ENCODE peak calls at places on chromosomes 1 and 21, in nine cellular contexts. J is foreskin fibroblast, K is PC-9, C is tibial nerve, D is A549, F is bronchial epithelial cell, H is kidney epithelial cell, I is ovary, Y is Calu3. E is an unnamed sample.

GRCh38 chr21:45113543-45113942 is 39.2 kb downstream of the ADARB1 start:
- DNase-seq in J (no peak), K (no peak), C (no peak), D (no peak), F (no peak), H (no peak), I (no peak), Y (no peak), E (no peak)

GRCh38 chr1:162905759-162906158 is 44.8 kb upstream of the CCDC190 start:
- DNase-seq in J (peak), K (no peak), C (no peak), D (peak), F (peak), H (peak), I (no peak), Y (no peak), E (no peak)

GRCh38 chr1:1052003-1052840 is 21.9 kb downstream of the RNF223 start:
- DNase-seq in J (no peak), K (no peak), C (no peak), D (no peak), F (no peak), H (no peak), I (no peak), Y (no peak), E (no peak)

GRCh38 chr1:232473319-232473718 is 156.6 kb downstream of the SIPA1L2 start:
- DNase-seq in J (peak), K (no peak), C (no peak), D (peak), F (no peak), H (no peak), I (peak), Y (no peak), E (no peak)

GRCh38 chr1:38085666-38086305 is 39.2 kb upstream of the POU3F1 start:
- DNase-seq in J (no peak), K (no peak), C (no peak), D (no peak), F (no peak), H (no peak), I (no peak), Y (no peak), E (no peak)

GRCh38 chr1:29711582-29712274 is 475.4 kb downstream of the PTPRU start:
- DNase-seq in J (peak), K (no peak), C (no peak), D (no peak), F (peak), H (peak), I (no peak), Y (no peak), E (no peak)

GRCh38 chr1:145977486-145978476 is 13.3 kb downstream of the POLR3GL start:
- DNase-seq in J (peak), K (peak), C (peak), D (peak), F (peak), H (no peak), I (peak), Y (peak), E (no peak)

GRCh38 chr1:56831874-56832693 is 12.9 kb upstream of the FYB2 start:
- DNase-seq in J (peak), K (peak), C (no peak), D (peak), F (peak), H (peak), I (peak), Y (peak), E (peak)

GRCh38 chr1:199173356-199173755 is 534.5 kb downstream of the PTPRC start:
- DNase-seq in J (peak), K (no peak), C (no peak), D (no peak), F (peak), H (no peak), I (no peak), Y (no peak), E (no peak)

GRCh38 chr1:242842094-242842493 is 317.6 kb upstream of the PLD5 start:
- DNase-seq in J (no peak), K (no peak), C (no peak), D (no peak), F (no peak), H (no peak), I (no peak), Y (no peak), E (no peak)

GRCh38 chr1:150552692-150553278 is 3.6 kb downstream of the ADAMTSL4 start:
- DNase-seq in J (no peak), K (no peak), C (no peak), D (no peak), F (no peak), H (no peak), I (peak), Y (no peak), E (no peak)

GRCh38 chr1:29585656-29586055 is 349.3 kb downstream of the PTPRU start:
- DNase-seq in J (no peak), K (no peak), C (no peak), D (no peak), F (no peak), H (no peak), I (no peak), Y (no peak), E (no peak)

GRCh38 chr1:32933742-32934322 is 30.8 kb downstream of the RNF19B start:
- DNase-seq in J (peak), K (peak), C (no peak), D (peak), F (peak), H (no peak), I (no peak), Y (peak), E (no peak)

GRCh38 chr1:168225476-168226190 is at the start of gene SFT2D2:
- DNase-seq in J (peak), K (peak), C (peak), D (peak), F (peak), H (no peak), I (peak), Y (peak), E (no peak)

GRCh38 chr1:220874201-220874655 is 5.0 kb upstream of the HLX start:
- DNase-seq in J (peak), K (peak), C (no peak), D (peak), F (peak), H (no peak), I (no peak), Y (peak), E (no peak)

GRCh38 chr1:159945483-159946241 is at the start of gene IGSF9:
- DNase-seq in J (peak), K (peak), C (no peak), D (peak), F (peak), H (no peak), I (peak), Y (peak), E (no peak)

GRCh38 chr1:215958836-215959235 is 391.7 kb downstream of the KCTD3 start:
- DNase-seq in J (no peak), K (no peak), C (no peak), D (no peak), F (no peak), H (no peak), I (no peak), Y (no peak), E (no peak)

GRCh38 chr1:115746021-115746690 is 22.4 kb downstream of the CASQ2 start:
- DNase-seq in J (no peak), K (no peak), C (no peak), D (no peak), F (peak), H (no peak), I (no peak), Y (no peak), E (no peak)
- TF ChIP-seq CTCF in J (no peak), K (no peak), C (no peak), D (no peak), F (no peak), H (no peak), I (no peak), Y (no peak), E (no peak)

GRCh38 chr1:28287315-28287714 is 28.0 kb downstream of the SESN2 start:
- DNase-seq in J (peak), K (no peak), C (no peak), D (no peak), F (peak), H (no peak), I (no peak), Y (no peak), E (no peak)
- TF ChIP-seq CTCF in J (no peak), K (no peak), C (no peak), D (no peak), F (no peak), H (no peak), I (no peak), Y (no peak), E (no peak)

GRCh38 chr1:174692313-174692712 is 244.5 kb downstream of the GPR52 start:
- DNase-seq in J (peak), K (no peak), C (no peak), D (peak), F (peak), H (no peak), I (no peak), Y (no peak), E (no peak)
- TF ChIP-seq CTCF in J (no peak), K (no peak), C (no peak), D (no peak), F (no peak), H (no peak), I (no peak), Y (no peak), E (no peak)

GRCh38 chr1:244699741-244700140 is 46.8 kb downstream of the DESI2 start:
- DNase-seq in J (no peak), K (no peak), C (no peak), D (no peak), F (no peak), H (no peak), I (no peak), Y (no peak), E (no peak)

GRCh38 chr1:244705268-244706234 is 52.6 kb downstream of the DESI2 start:
- DNase-seq in J (no peak), K (no peak), C (no peak), D (no peak), F (no peak), H (no peak), I (no peak), Y (no peak), E (no peak)

GRCh38 chr1:244702620-244703019 is 49.7 kb downstream of the DESI2 start:
- DNase-seq in J (no peak), K (no peak), C (no peak), D (no peak), F (no peak), H (no peak), I (no peak), Y (no peak), E (no peak)

GRCh38 chr1:244700808-244701207 is 47.9 kb downstream of the DESI2 start:
- DNase-seq in J (no peak), K (no peak), C (no peak), D (no peak), F (no peak), H (no peak), I (no peak), Y (no peak), E (no peak)

DNA sequence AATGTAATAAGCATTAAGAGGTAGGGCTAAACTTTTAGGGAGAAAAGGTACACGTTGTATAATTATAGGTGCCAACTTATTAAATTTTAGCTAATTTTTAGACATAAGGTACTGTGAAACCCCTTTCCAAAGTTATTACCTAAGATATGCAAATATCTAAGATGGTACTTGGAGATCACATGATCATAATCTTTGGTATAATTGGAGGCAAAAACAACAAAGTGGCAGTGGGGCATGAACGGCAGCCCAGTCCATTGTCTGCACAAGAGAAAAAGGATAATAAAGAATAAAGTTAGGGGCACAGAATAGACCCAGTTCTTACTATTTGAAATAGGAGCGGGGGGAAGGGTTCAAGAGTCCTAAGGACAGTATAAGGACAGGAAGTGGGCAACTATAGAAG is 51.2 kb downstream of the DESI2 start:
- DNase-seq in J (no peak), K (no peak), C (no peak), D (no peak), F (no peak), H (no peak), I (no peak), Y (no peak), E (no peak)
- TF ChIP-seq CTCF in J (no peak), K (no peak), C (no peak), D (no peak), F (no peak), H (no peak), I (no peak), Y (no peak), E (no peak)

DNA sequence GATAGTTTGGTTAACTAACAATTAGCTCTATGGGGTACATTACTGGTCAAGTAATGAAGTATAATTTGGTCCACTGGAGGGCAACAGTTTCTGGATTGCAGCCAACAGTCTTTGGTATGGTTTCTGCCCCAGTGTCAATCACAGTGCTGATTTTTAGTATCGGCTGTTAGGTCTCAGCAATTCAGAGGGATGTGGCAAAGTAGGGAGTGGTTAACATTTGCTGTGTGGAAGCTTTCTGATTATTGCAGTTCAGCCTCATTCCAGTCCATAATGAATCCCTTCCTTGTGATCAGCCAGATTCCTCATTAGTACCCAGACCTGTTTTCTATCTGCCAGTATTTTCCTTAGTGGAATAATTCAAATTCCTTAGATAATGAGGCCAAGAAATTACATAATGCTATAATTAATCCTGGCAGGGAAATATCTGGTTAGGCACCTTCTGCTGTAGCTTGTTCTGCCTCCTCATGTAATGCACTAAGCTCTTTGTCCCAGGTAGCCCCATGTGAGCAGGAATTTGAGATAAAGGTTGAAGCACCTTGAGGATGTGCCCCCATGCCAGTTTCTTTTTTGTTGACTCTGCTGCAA is 14.0 kb downstream of the F3 start:
- DNase-seq in J (no peak), K (peak), C (no peak), D (no peak), F (peak), H (no peak), I (no peak), Y (peak), E (no peak)
- TF ChIP-seq CTCF in J (no peak), K (peak), C (no peak), D (no peak), F (peak), H (no peak), I (no peak), Y (no peak), E (no peak)

DNA sequence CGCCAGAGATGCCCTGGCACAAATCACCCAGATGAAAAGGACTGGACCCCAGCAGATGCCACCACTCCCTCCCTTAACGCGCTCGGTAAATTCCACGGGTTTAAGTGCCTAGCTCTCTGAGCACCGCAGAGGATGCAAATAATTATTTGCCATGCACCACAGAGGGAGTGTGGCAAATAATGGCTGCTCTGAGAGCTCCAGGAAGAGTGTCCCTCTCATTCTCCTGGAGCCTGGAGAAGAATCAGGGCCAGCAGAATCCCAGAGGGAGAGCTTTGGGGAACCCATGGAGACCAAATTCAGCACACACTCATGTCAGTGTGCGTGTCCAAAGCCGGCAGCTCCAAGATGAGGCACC is 667 bp downstream of the HHIPL2 start:
- DNase-seq in J (no peak), K (no peak), C (no peak), D (no peak), F (no peak), H (no peak), I (no peak), Y (no peak), E (no peak)
- TF ChIP-seq CTCF in J (no peak), K (peak), C (no peak), D (no peak), F (no peak), H (no peak), I (no peak), Y (no peak), E (peak)

DNA sequence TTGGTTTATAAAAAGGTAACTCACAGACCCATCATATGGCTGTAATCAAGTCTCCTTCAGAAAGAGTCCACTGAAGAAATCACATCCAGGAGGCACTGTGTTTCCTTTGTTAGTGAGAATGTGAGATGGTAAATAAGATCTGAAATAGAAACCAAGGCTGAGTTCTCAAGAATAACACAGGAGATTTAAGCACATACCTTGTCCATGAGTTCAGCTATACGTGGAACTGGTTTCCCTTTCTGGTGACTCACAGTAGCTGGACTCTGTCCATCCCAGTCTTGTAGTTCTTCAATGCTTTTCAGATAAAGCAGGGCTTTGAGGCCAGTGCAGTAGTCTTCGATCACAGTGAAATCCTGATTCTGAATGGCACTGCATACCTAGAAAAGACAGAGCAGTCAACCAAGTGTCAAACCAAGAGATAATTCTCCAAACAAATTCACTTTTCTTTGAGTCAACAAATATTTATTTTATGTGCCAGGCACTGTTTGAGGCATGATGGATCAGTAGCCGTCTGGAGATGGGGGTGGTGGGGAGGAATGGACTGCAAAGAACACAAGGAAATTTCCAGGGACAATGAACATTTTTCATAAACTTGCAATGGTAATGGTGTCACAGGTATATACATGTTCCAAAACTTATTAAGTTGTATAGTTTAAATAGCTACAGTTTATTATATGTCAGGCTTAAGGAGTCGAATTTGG is 471.4 kb downstream of the PTBP2 start:
- DNase-seq in J (peak), K (peak), C (no peak), D (peak), F (peak), H (peak), I (no peak), Y (peak), E (peak)
- TF ChIP-seq CTCF in J (no peak), K (no peak), C (no peak), D (no peak), F (peak), H (peak), I (no peak), Y (no peak), E (peak)

GRCh38 chr1:2132222-2133038 is 62.1 kb downstream of the FAAP20 start:
- DNase-seq in J (peak), K (peak), C (no peak), D (peak), F (peak), H (peak), I (peak), Y (no peak), E (no peak)
- TF ChIP-seq CTCF in J (peak), K (peak), C (peak), D (no peak), F (no peak), H (peak), I (peak), Y (no peak), E (peak)